ENCODE peak calls at places on chromosome 6, in four cellular contexts. J is pancreas, I is H1, U is AG04450. Y is an unnamed sample. For H3K27me3, the result is how much of the 10 kb centered on the place peaks cover.

GRCh38 chr6:114100421-114100820 is 129.5 kb upstream of the HDAC2 start:
- DNase-seq in J (no peak), I (no peak), U (peak), Y (no peak)

GRCh38 chr6:25172819-25173218 is 106.4 kb upstream of the CARMIL1 start:
- DNase-seq in J (no peak), I (peak), U (peak), Y (no peak)

GRCh38 chr6:161547617-161548016 is 273.8 kb upstream of the AGPAT4 start:
- DNase-seq in J (no peak), I (no peak), U (no peak), Y (no peak)

GRCh38 chr6:156820089-156820798 is 43.1 kb downstream of the ARID1B start:
- DNase-seq in J (no peak), I (no peak), U (no peak), Y (no peak)

GRCh38 chr6:135796884-135797283 is 54.6 kb upstream of the PDE7B start:
- DNase-seq in J (no peak), I (no peak), U (no peak), Y (no peak)

GRCh38 chr6:15242937-15243614 is 2.8 kb upstream of the JARID2 start:
- DNase-seq in J (no peak), I (no peak), U (no peak), Y (no peak)

GRCh38 chr6:36130672-36131516 is 581 bp downstream of the MAPK13 start:
- DNase-seq in J (peak), I (no peak), U (no peak), Y (peak)

GRCh38 chr6:22800451-22800850 is 231.1 kb downstream of the HDGFL1 start:
- DNase-seq in J (no peak), I (no peak), U (no peak), Y (no peak)

GRCh38 chr6:111566873-111567517 is 38.7 kb downstream of the TRAF3IP2 start:
- DNase-seq in J (no peak), I (no peak), U (no peak), Y (no peak)

GRCh38 chr6:30013296-30013922 is 47.7 kb upstream of the POLR1H start:
- DNase-seq in J (peak), I (peak), U (no peak), Y (no peak)

GRCh38 chr6:111087106-111087835 is at the start of gene SLC16A10:
- DNase-seq in J (peak), I (peak), U (no peak), Y (peak)

GRCh38 chr6:4973972-4974885 is 29.6 kb downstream of the RPP40 start:
- DNase-seq in J (no peak), I (peak), U (peak), Y (no peak)

GRCh38 chr6:164274510-164274909 is 860.0 kb downstream of the QKI start:
- DNase-seq in J (no peak), I (no peak), U (no peak), Y (no peak)

GRCh38 chr6:48074368-48074767 is 36.6 kb downstream of the PTCHD4 start:
- DNase-seq in J (no peak), I (no peak), U (no peak), Y (no peak)

GRCh38 chr6:41464481-41464880 is 81.7 kb upstream of the FOXP4 start:
- DNase-seq in J (no peak), I (no peak), U (no peak), Y (no peak)

GRCh38 chr6:106486236-106486635 is 125.7 kb downstream of the CRYBG1 start:
- DNase-seq in J (no peak), I (no peak), U (no peak), Y (no peak)

GRCh38 chr6:157561037-157561790 is 180.2 kb downstream of the ZDHHC14 start:
- DNase-seq in J (no peak), I (no peak), U (no peak), Y (peak)

GRCh38 chr6:43772571-43773049 is 2.6 kb downstream of the VEGFA start:
- DNase-seq in J (no peak), I (no peak), U (no peak), Y (no peak)
- TF ChIP-seq CTCF in J (no peak), I (no peak), U (peak), Y (no peak)

GRCh38 chr6:170096803-170097504 is 193.9 kb downstream of the DLL1 start:
- DNase-seq in J (peak), I (no peak), U (no peak), Y (no peak)
- H3K4me3 ChIP-seq in J (no peak), I (no peak), U (no peak), Y (no peak)

DNA sequence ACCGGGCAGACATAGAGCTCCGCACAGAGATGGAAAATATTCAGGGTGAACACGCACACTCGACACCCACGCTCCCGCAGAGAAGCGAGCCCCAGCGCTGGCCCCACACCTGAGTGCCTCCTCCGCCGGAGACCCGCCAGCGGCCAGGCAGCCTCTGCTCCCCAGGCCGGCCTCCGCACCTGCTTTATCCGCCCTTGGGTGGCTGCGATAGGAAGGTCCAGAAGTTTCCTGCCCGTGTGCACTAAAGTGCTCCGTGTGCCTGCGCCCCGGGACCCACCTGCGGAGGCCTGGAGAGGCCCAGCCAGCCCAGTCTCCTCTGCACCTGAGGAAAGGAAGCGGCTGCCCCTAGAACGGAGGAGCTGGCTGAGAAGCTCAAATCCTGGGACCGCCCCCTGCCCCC is 10.8 kb upstream of the FOXC1 start:
- DNase-seq in J (no peak), I (no peak), U (no peak), Y (no peak)
- H3K27me3 ChIP-seq in J (under half), I (under half), U (under half), Y (under half)

DNA sequence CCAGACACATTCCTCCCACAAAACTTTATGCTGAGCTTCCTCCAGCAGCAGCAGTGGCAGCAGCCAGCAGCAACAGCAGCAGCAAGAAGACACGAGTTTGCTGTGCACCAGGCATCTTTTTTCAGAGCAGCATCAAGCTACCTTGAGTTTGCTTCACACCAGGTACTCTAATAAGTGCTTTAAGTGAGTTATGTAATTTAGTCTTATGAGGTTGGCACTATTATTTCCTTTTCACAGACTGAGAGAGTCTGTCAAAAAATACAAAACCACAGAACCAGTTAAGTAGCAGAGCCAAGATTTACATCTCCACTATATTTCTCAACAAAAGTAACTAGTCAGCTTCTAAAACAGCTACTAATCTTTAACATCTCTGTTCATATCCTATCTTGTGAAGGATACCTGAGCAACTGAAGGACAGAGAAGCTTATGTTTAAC is 23.7 kb downstream of the RANBP9 start:
- DNase-seq in J (no peak), I (no peak), U (no peak), Y (no peak)
- TF ChIP-seq CTCF in J (no peak), I (no peak), U (no peak), Y (no peak)

DNA sequence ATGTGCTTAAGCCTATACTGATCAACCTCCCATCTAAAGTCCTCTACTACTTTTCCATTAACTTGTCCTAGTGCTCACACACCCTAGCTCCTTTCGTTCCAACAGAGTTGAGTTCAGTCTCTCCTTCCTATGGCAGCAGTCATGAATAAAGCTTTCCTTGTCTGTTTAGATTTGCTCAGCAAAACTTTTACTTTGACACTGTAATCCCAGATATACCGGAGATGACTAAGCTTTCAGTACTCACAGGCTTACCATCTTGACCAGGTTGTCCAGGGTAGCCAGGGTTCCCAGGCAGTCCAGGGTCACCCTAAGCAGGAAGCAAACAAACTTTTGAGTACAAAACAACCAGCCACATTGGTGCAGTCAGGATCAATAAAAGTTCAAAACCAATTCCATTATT is 90.7 kb downstream of the COL21A1 start:
- DNase-seq in J (no peak), I (no peak), U (no peak), Y (no peak)
- H3K4me3 ChIP-seq in J (no peak), I (no peak), U (no peak), Y (no peak)

DNA sequence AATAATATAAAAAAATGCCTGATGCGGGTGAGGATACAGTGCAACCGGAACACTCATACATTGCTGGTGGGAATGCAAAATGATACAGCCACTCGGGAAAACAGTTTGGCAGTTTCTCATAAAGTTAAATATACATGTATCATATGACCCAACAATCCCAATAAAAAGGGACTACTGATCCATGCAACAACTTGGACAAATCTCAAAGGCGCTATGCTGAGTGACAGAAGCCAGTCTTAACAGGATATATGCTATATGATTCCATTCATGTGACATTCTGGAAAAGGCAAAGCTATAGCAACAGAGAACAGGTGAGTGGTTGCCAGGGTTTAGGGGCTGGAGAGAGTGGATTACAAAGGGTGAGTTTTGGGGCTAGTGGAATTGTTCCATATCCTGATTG is 170.2 kb upstream of the MLN start:
- DNase-seq in J (no peak), I (no peak), U (no peak), Y (no peak)
- H3K27me3 ChIP-seq in J (under half), I (under half), U (half or more), Y (under half)

GRCh38 chr6:80425089-80425823 is 318.8 kb downstream of the BCKDHB start:
- DNase-seq in J (no peak), I (no peak), U (peak), Y (no peak)
- TF ChIP-seq CTCF in J (no peak), I (no peak), U (peak), Y (no peak)

GRCh38 chr6:129875610-129876515 is 14.7 kb upstream of the TMEM244 start:
- DNase-seq in J (no peak), I (no peak), U (no peak), Y (peak)

GRCh38 chr6:129871220-129871619 is 10.1 kb upstream of the TMEM244 start:
- DNase-seq in J (no peak), I (no peak), U (no peak), Y (no peak)

GRCh38 chr6:129872591-129872990 is 11.5 kb upstream of the TMEM244 start:
- DNase-seq in J (no peak), I (no peak), U (no peak), Y (no peak)

GRCh38 chr6:129874837-129875236 is 13.7 kb upstream of the TMEM244 start:
- DNase-seq in J (no peak), I (no peak), U (no peak), Y (no peak)
- H3K4me3 ChIP-seq in J (no peak), I (no peak), U (no peak), Y (no peak)

GRCh38 chr6:149149682-149150081 is 167.8 kb upstream of the TAB2 start:
- DNase-seq in J (no peak), I (no peak), U (no peak), Y (no peak)
- H3K27me3 ChIP-seq in J (under half), I (under half), U (under half), Y (under half)

GRCh38 chr6:137697267-137697938 is 169.7 kb upstream of the TNFAIP3 start:
- DNase-seq in J (peak), I (no peak), U (peak), Y (no peak)
- TF ChIP-seq CTCF in J (no peak), I (peak), U (no peak), Y (peak)